ENCODE peak calls at places on chromosomes 2 and 18, in four cellular contexts. Q, O, G and Z are unnamed samples.

GRCh38 chr18:37529863-37530262 is 35.7 kb downstream of the CELF4 start:
- DNase-seq in Q (no peak), O (no peak), G (no peak), Z (no peak)

GRCh38 chr2:3766824-3767223 is 63.4 kb downstream of the DCDC2C start:
- DNase-seq in Q (no peak), O (no peak), G (no peak), Z (no peak)

GRCh38 chr2:231926180-231926741 is at the start of gene NPPC:
- DNase-seq in Q (no peak), G (peak; percentile 69), O (peak; percentile 87), Z (no peak)

GRCh38 chr18:23380001-23380550 is 73.0 kb upstream of the RIOK3 start:
- DNase-seq in G (no peak), O (no peak), Q (no peak), Z (no peak)

GRCh38 chr2:2763351-2763997 is 432.4 kb upstream of the MYT1L start:
- DNase-seq in Q (no peak), O (peak; percentile 21), G (no peak), Z (no peak)

GRCh38 chr2:238096311-238097011 is 3.7 kb upstream of the ESPNL start:
- DNase-seq in O (no peak), Q (peak; percentile 98), G (no peak), Z (no peak)

GRCh38 chr2:227460079-227460485 is 11.9 kb upstream of the AGFG1 start:
- DNase-seq in G (peak; percentile 59), Q (no peak), O (no peak), Z (peak; percentile 59)

GRCh38 chr2:171963198-171963597 is 36.6 kb upstream of the METAP1D start:
- DNase-seq in Q (no peak), O (no peak), G (no peak), Z (no peak)

GRCh38 chr2:179691235-179691634 is 170.2 kb downstream of the ZNF385B start:
- DNase-seq in O (no peak), G (no peak), Q (no peak), Z (no peak)